ENCODE peak calls at places on chromosomes 2 and 18, in ten cellular contexts. L is GM23338; J is GM23248; R is BJ; O is mucosa of descending colon; H is activated T-helper 2 cell treated with anti-CD3 and anti-CD28 coated beads, Interferon-gamma antibody, Interleukin-2, Interleukin-4, amounts not matched to agents 10 μg/mL and 5 μg/mL and 100 μg/mL, durations not matched to agents 14 hours and 24 hours and 36 hours; T is adipocyte; I is iPS-NIHi11; P is T follicular helper cell; C is neuronal stem cell. F is an unnamed sample.

GRCh38 chr2:71662665-71663394 is 209.5 kb downstream of the DYSF start:
- DNase-seq in O (no peak), R (no peak), I (no peak), C (no peak), T (no peak), L (no peak), P (no peak), J (no peak), H (no peak), F (no peak)

GRCh38 chr2:7621018-7621814 is 704.0 kb downstream of the RNF144A start:
- DNase-seq in I (no peak), R (no peak), P (no peak), L (no peak), H (no peak), J (peak), T (peak), O (no peak), C (no peak), F (no peak)

GRCh38 chr2:153386481-153386891 is 92.1 kb downstream of the RPRM start:
- DNase-seq in P (no peak), R (no peak), H (no peak), O (no peak), L (no peak), J (peak), I (no peak), C (no peak), T (no peak), F (no peak)

GRCh38 chr2:98870516-98871158 is 65.4 kb downstream of the CRACDL start:
- DNase-seq in P (no peak), R (no peak), I (no peak), H (no peak), L (peak), J (no peak), C (no peak), O (no peak), T (no peak), F (no peak)

GRCh38 chr2:72035518-72036172 is 112.0 kb downstream of the CYP26B1 start:
- DNase-seq in P (no peak), J (peak), H (no peak), I (no peak), R (no peak), O (no peak), T (no peak), C (no peak), L (no peak), F (no peak)

GRCh38 chr2:136323212-136323611 is 205.3 kb upstream of the CXCR4 start:
- DNase-seq in P (no peak), J (no peak), R (no peak), H (no peak), O (no peak), C (no peak), T (no peak), L (no peak), I (no peak), F (no peak)

GRCh38 chr18:11154369-11154982 is 5.1 kb upstream of the PIEZO2 start:
- DNase-seq in T (peak), I (peak), O (no peak), L (peak), P (no peak), C (peak), J (peak), R (no peak), H (no peak), F (no peak)

GRCh38 chr2:22276696-22277095 is 1108.3 kb upstream of the KLHL29 start:
- DNase-seq in P (no peak), I (no peak), R (no peak), H (no peak), T (no peak), L (no peak), C (no peak), O (no peak), J (no peak), F (no peak)

GRCh38 chr18:51513525-51513924 is 316.0 kb upstream of the MEX3C start:
- DNase-seq in T (no peak), O (no peak), L (no peak), P (no peak), I (no peak), C (no peak), H (no peak), J (no peak), R (no peak), F (no peak)

GRCh38 chr18:69217271-69217670 is 183.4 kb upstream of the DOK6 start:
- DNase-seq in I (no peak), H (no peak), R (no peak), T (no peak), P (no peak), C (no peak), J (no peak), O (no peak), L (no peak), F (no peak)

GRCh38 chr2:189659734-189660133 is 1.5 kb upstream of the ASNSD1 start:
- DNase-seq in T (no peak), H (no peak), C (no peak), I (no peak), L (no peak), O (no peak), R (no peak), P (no peak), J (no peak), F (no peak)

GRCh38 chr18:38644875-38645641 is 1079.5 kb upstream of the CELF4 start:
- DNase-seq in R (no peak), C (no peak), P (no peak), I (no peak), L (no peak), O (no peak), J (no peak), H (no peak), T (no peak), F (no peak)

GRCh38 chr2:10137053-10137843 is 14.7 kb downstream of the RRM2 start:
- DNase-seq in L (no peak), T (no peak), P (no peak), H (no peak), O (no peak), J (peak), I (no peak), C (no peak), R (no peak), F (no peak)

GRCh38 chr2:43576983-43577892 is 18.6 kb downstream of the THADA start:
- DNase-seq in C (peak), L (peak), I (peak), J (peak), O (no peak), P (no peak), T (peak), R (no peak), H (no peak), F (no peak)

GRCh38 chr18:13482641-13482945 is 243.8 kb downstream of the FAM210A start:
- DNase-seq in I (no peak), O (no peak), P (no peak), R (no peak), T (no peak), L (no peak), H (no peak), C (no peak), J (no peak), F (no peak)

GRCh38 chr2:119433636-119434327 is 2.1 kb downstream of the TMEM37 start:
- DNase-seq in R (no peak), O (no peak), I (no peak), P (no peak), T (no peak), J (no peak), L (no peak), C (no peak), H (no peak), F (no peak)

GRCh38 chr2:154623819-154624218 is 74.7 kb upstream of the KCNJ3 start:
- DNase-seq in H (no peak), O (no peak), L (peak), J (peak), I (peak), T (peak), P (no peak), C (peak), R (no peak), F (no peak)

GRCh38 chr2:240365971-240366471 is 69.4 kb upstream of the GPC1 start:
- DNase-seq in O (no peak), H (no peak), P (no peak), J (no peak), R (no peak), T (no peak), I (no peak), C (no peak), L (no peak), F (no peak)

GRCh38 chr18:51427012-51427411 is 229.5 kb upstream of the MEX3C start:
- DNase-seq in O (no peak), L (no peak), P (no peak), J (no peak), C (no peak), I (no peak), T (no peak), H (no peak), R (no peak), F (no peak)

GRCh38 chr2:211085056-211085680 is 528.8 kb downstream of the CPS1 start:
- DNase-seq in L (peak), T (peak), P (no peak), J (peak), C (peak), R (no peak), H (no peak), O (no peak), I (peak), F (no peak)

F was measured in CD8-positive, alpha-beta memory T cell.